ENCODE peak calls at places on chromosomes 13 and 19, in seven cellular contexts. Z is AG08395; N is NCI-H2029; B is NCI-H748 treated with DMSO at 0.1 percent for 48 hours; C is EL; D is effector memory CD4-positive, alpha-beta T cell; E is stimulated activated CD8-positive, alpha-beta memory T cell treated with anti-CD3 and anti-CD28 coated beads, Interleukin-2, amount 100 ng/mL, for 1 hour. X is an unnamed sample.
A peak's percentile ranks its signal among the peaks of the same experiment; 100 is the strongest.

GRCh38 chr13:36382030-36382429 is 35.8 kb upstream of the SPART start:
- DNase-seq in C (no peak), D (no peak), B (no peak), N (no peak), E (no peak), Z (no peak), X (no peak)

GRCh38 chr13:50457430-50458393 is 385.8 kb downstream of the DLEU7 start:
- DNase-seq in D (no peak), Z (no peak), N (no peak), E (no peak), B (no peak), C (no peak), X (no peak)

GRCh38 chr19:18158471-18158870 is 5.5 kb downstream of the PIK3R2 start:
- DNase-seq in D (no peak), B (no peak), Z (no peak), E (no peak), N (no peak), C (no peak), X (no peak)

GRCh38 chr19:13010992-13011652 is 15.8 kb downstream of the NFIX start:
- DNase-seq in D (no peak), E (no peak), Z (no peak), B (no peak), N (no peak), C (no peak), X (no peak)

GRCh38 chr19:33220115-33220514 is 5.5 kb downstream of the SLC7A10 start:
- DNase-seq in D (no peak), N (no peak), E (no peak), C (no peak), B (no peak), Z (no peak), X (no peak)

GRCh38 chr19:16585808-16586476 is 13.7 kb upstream of the SLC35E1 start:
- DNase-seq in B (no peak), D (no peak), C (peak; percentile 25), N (no peak), E (no peak), Z (no peak), X (no peak)

GRCh38 chr13:19606152-19606551 is 27.3 kb upstream of the MPHOSPH8 start:
- DNase-seq in Z (no peak), B (no peak), E (no peak), C (peak; percentile 32), D (no peak), N (no peak), X (no peak)

GRCh38 chr19:14116918-14117578 is 514 bp downstream of the PRKACA start:
- DNase-seq in N (no peak), E (no peak), Z (no peak), C (no peak), B (no peak), D (no peak), X (peak; percentile 9)

GRCh38 chr19:1673645-1674292 is 21.4 kb upstream of the TCF3 start:
- DNase-seq in D (no peak), E (no peak), B (no peak), Z (no peak), C (no peak), N (peak; percentile 24), X (no peak)

GRCh38 chr13:46844431-46844830 is 47.5 kb upstream of the ESD start:
- DNase-seq in B (no peak), Z (no peak), D (no peak), E (no peak), C (no peak), N (no peak), X (no peak)

GRCh38 chr19:7915250-7916136 is 863 bp downstream of the TGFBR3L start:
- DNase-seq in Z (no peak), C (no peak), N (no peak), E (no peak), D (no peak), B (no peak), X (no peak)

GRCh38 chr13:20974981-20975585 is 72.5 kb upstream of the XPO4 start:
- DNase-seq in E (no peak), B (no peak), N (no peak), C (no peak), D (no peak), Z (no peak), X (no peak)

GRCh38 chr13:106008540-106008939 is 526.9 kb downstream of the EFNB2 start:
- DNase-seq in D (no peak), Z (no peak), N (no peak), E (no peak), B (no peak), C (no peak), X (no peak)

GRCh38 chr13:84296386-84296785 is 414.1 kb upstream of the SLITRK1 start:
- DNase-seq in C (no peak), N (no peak), B (no peak), D (no peak), E (no peak), Z (no peak), X (no peak)

GRCh38 chr19:55406869-55407624 is 541 bp downstream of the UBE2S start:
- DNase-seq in Z (peak; percentile 56), D (peak; percentile 27), C (no peak), N (no peak), E (no peak), B (no peak), X (no peak)

GRCh38 chr13:37225414-37226047 is 120.1 kb upstream of the CSNK1A1L start:
- DNase-seq in C (peak; percentile 42), N (no peak), Z (peak; percentile 34), E (no peak), D (no peak), B (no peak), X (no peak)

GRCh38 chr13:101795460-101795859 is 343.0 kb downstream of the ITGBL1 start:
- DNase-seq in N (no peak), Z (no peak), D (no peak), C (no peak), B (no peak), E (no peak), X (no peak)

GRCh38 chr19:42201489-42202289 is 15.8 kb downstream of the DEDD2 start:
- DNase-seq in D (peak; percentile 36), E (peak; percentile 16), C (no peak), N (no peak), B (no peak), Z (no peak), X (no peak)

GRCh38 chr13:110771194-110771593 is 57.7 kb downstream of the ING1 start:
- DNase-seq in E (no peak), N (no peak), C (peak; percentile 13), Z (no peak), B (no peak), D (no peak), X (no peak)

GRCh38 chr19:18294467-18294864 is 13.0 kb upstream of the JUND start:
- DNase-seq in N (peak; percentile 25), B (peak; percentile 16), E (peak; percentile 87), C (no peak), Z (no peak), D (peak; percentile 90), X (peak; percentile 83)

GRCh38 chr19:1935484-1936208 is 5.3 kb upstream of the CSNK1G2 start:
- DNase-seq in N (peak; percentile 21), B (no peak), Z (peak; percentile 6), D (no peak), E (no peak), C (peak; percentile 25), X (no peak)

GRCh38 chr19:49125025-49125731 is 5.8 kb downstream of the PPFIA3 start:
- DNase-seq in C (no peak), D (no peak), E (no peak), N (no peak), B (no peak), Z (no peak), X (no peak)

GRCh38 chr13:113735194-113735593 is 23.8 kb upstream of the TMEM255B start:
- DNase-seq in E (no peak), Z (no peak), D (no peak), C (no peak), B (no peak), N (no peak), X (no peak)

GRCh38 chr19:57648336-57649003 is 15.5 kb downstream of the ZNF211 start:
- DNase-seq in B (peak; percentile 19), E (no peak), D (no peak), Z (no peak), N (peak; percentile 4), C (no peak), X (no peak)

GRCh38 chr19:41369769-41370168 is 5.8 kb upstream of the B9D2 start:
- DNase-seq in N (no peak), C (no peak), B (no peak), D (no peak), E (no peak), Z (no peak), X (no peak)